ENCODE peak calls at places on chromosomes 7 and 10, in four cellular contexts. Y is pancreas; I is CD8-positive, alpha-beta T cell; H is HFF-Myc. E is an unnamed sample.

GRCh38 chr10:4847580-4848020 is 21.6 kb downstream of the AKR1E2 start:
- DNase-seq in Y (no peak), H (peak; percentile 24), I (no peak), E (peak; percentile 80)

GRCh38 chr10:28839600-28840007 is 162.3 kb downstream of the BAMBI start:
- DNase-seq in Y (peak; percentile 17), H (no peak), I (no peak), E (no peak)

GRCh38 chr7:133365892-133366291 is 113.0 kb downstream of the EXOC4 start:
- DNase-seq in H (no peak), Y (peak; percentile 56), I (no peak), E (peak; percentile 41)

GRCh38 chr10:4337581-4337980 is 488.4 kb upstream of the AKR1E2 start:
- DNase-seq in Y (no peak), I (no peak), H (no peak), E (no peak)

GRCh38 chr7:2688409-2689342 is 674 bp downstream of the AMZ1 start:
- DNase-seq in I (no peak), H (no peak), Y (no peak), E (no peak)

GRCh38 chr7:143216151-143216550 is 5.7 kb upstream of the TAS2R40 start:
- DNase-seq in H (no peak), I (no peak), Y (no peak), E (no peak)

GRCh38 chr7:101402081-101402779 is 39.6 kb downstream of the COL26A1 start:
- DNase-seq in Y (no peak), I (no peak), H (peak; percentile 59), E (no peak)

GRCh38 chr7:101321491-101322401 is at the start of gene IFT22:
- DNase-seq in H (peak; percentile 59), Y (peak; percentile 94), I (peak; percentile 81), E (peak; percentile 95)

GRCh38 chr10:72044417-72045041 is 43.8 kb downstream of the SPOCK2 start:
- DNase-seq in H (no peak), Y (no peak), I (no peak), E (peak; percentile 80)

GRCh38 chr7:117675519-117676137 is 195.8 kb downstream of the CFTR start:
- DNase-seq in I (no peak), H (no peak), Y (no peak), E (no peak)

GRCh38 chr10:68876246-68876918 is 24.7 kb upstream of the DDX50 start:
- DNase-seq in I (no peak), H (no peak), Y (no peak), E (no peak)

GRCh38 chr7:71411475-71411874 is 279.5 kb downstream of the GALNT17 start:
- DNase-seq in I (no peak), H (no peak), Y (no peak), E (no peak)

GRCh38 chr7:119959811-119960210 is 313.2 kb upstream of the KCND2 start:
- DNase-seq in I (no peak), H (no peak), Y (no peak), E (no peak)

GRCh38 chr10:6327906-6328707 is 125.4 kb downstream of the PFKFB3 start:
- DNase-seq in H (no peak), Y (no peak), I (no peak), E (no peak)

GRCh38 chr10:78338717-78339116 is 305.1 kb downstream of the RPS24 start:
- DNase-seq in Y (peak; percentile 3), H (no peak), I (no peak), E (no peak)

GRCh38 chr10:34522542-34522941 is 292.6 kb downstream of the PARD3 start:
- DNase-seq in H (no peak), I (no peak), Y (no peak), E (no peak)

GRCh38 chr10:84854439-84854838 is 526.0 kb downstream of the CCSER2 start:
- DNase-seq in Y (no peak), I (no peak), H (no peak), E (no peak)

GRCh38 chr7:17463511-17464085 is 165.1 kb downstream of the AHR start:
- DNase-seq in I (no peak), H (no peak), Y (no peak), E (no peak)

GRCh38 chr10:30155401-30155800 is 96.0 kb upstream of the JCAD start:
- DNase-seq in H (no peak), I (no peak), Y (no peak), E (no peak)

GRCh38 chr7:56053993-56054392 is 2.4 kb downstream of the CCT6A start:
- DNase-seq in Y (no peak), H (no peak), I (no peak), E (no peak)

GRCh38 chr7:135710417-135711138 is 17.4 kb downstream of the SLC13A4 start:
- DNase-seq in H (no peak), Y (no peak), I (no peak), E (no peak)

GRCh38 chr7:146414872-146415271 is 298.3 kb downstream of the CNTNAP2 start:
- DNase-seq in I (no peak), Y (no peak), H (no peak), E (no peak)

GRCh38 chr7:108611268-108611667 is 41.6 kb downstream of the DNAJB9 start:
- DNase-seq in H (no peak), Y (no peak), I (no peak), E (no peak)

GRCh38 chr10:68628576-68629127 is 68.5 kb downstream of the TET1 start:
- DNase-seq in I (no peak), H (peak; percentile 38), Y (no peak), E (no peak)

GRCh38 chr10:133162910-133163856 is 3.2 kb downstream of the KNDC1 start:
- DNase-seq in H (no peak), I (no peak), Y (no peak), E (peak; percentile 42)

GRCh38 chr10:1115262-1115955 is 59.2 kb downstream of the WDR37 start:
- DNase-seq in I (no peak), H (no peak), Y (no peak), E (no peak)

GRCh38 chr7:122884186-122884585 is 2.1 kb downstream of the CADPS2 start:
- DNase-seq in Y (no peak), I (no peak), H (no peak), E (no peak)

GRCh38 chr10:111551001-111551400 is 474.2 kb downstream of the ADRA2A start:
- DNase-seq in I (no peak), H (no peak), Y (no peak), E (no peak)

GRCh38 chr7:67380858-67381257 is 384.2 kb downstream of the TYW1 start:
- DNase-seq in Y (no peak), H (no peak), I (no peak), E (no peak)

GRCh38 chr10:31036209-31036608 is 4.5 kb upstream of the ZNF438 start:
- DNase-seq in H (peak; percentile 36), Y (no peak), I (no peak), E (no peak)

GRCh38 chr7:38027884-38028455 is 107.5 kb downstream of the EPDR1 start:
- DNase-seq in H (no peak), I (no peak), Y (no peak), E (no peak)

GRCh38 chr7:127635659-127636285 is 16.2 kb upstream of the SND1 start:
- DNase-seq in Y (no peak), I (no peak), H (no peak), E (no peak)

GRCh38 chr10:112715581-112715980 is 234.5 kb upstream of the TCF7L2 start:
- DNase-seq in Y (no peak), I (no peak), H (no peak), E (no peak)

GRCh38 chr7:121395494-121395960 is 581 bp downstream of the FAM3C start:
- DNase-seq in Y (peak; percentile 47), I (peak; percentile 26), H (no peak), E (no peak)

GRCh38 chr10:32963102-32963501 is 5.1 kb upstream of the ITGB1 start:
- DNase-seq in I (no peak), H (no peak), Y (no peak), E (no peak)

GRCh38 chr7:134078991-134079390 is 48.1 kb upstream of the LRGUK start:
- DNase-seq in I (no peak), H (no peak), Y (no peak), E (no peak)

GRCh38 chr10:101607124-101607523 is 19.0 kb downstream of the DPCD start:
- DNase-seq in I (no peak), Y (no peak), H (no peak), E (no peak)

GRCh38 chr7:93148727-93149126 is 542 bp upstream of the SAMD9L start:
- DNase-seq in I (no peak), Y (no peak), H (no peak), E (no peak)
- H3K4me3 ChIP-seq in I (peak overlapping the region; percentile 61), Y (no peak overlapping the region), H (no peak overlapping the region), E (peak overlapping the region; percentile 92)

GRCh38 chr7:151875862-151876111 is 1.1 kb downstream of the PRKAG2 start:
- DNase-seq in H (no peak), Y (no peak), I (no peak), E (no peak)

GRCh38 chr7:151880688-151881087 is 3.8 kb upstream of the PRKAG2 start:
- DNase-seq in I (no peak), Y (no peak), H (no peak), E (no peak)

GRCh38 chr7:151876112-151876898 is 610 bp downstream of the PRKAG2 start:
- DNase-seq in I (peak; percentile 63), H (no peak), Y (peak; percentile 92), E (peak; percentile 81)

GRCh38 chr7:151876899-151877777 is at the start of gene PRKAG2:
- DNase-seq in I (peak; percentile 60), H (no peak), Y (peak; percentile 73), E (peak; percentile 72)

GRCh38 chr7:151877911-151878835 is 1.3 kb upstream of the PRKAG2 start:
- DNase-seq in I (no peak), Y (no peak), H (no peak), E (no peak)
- H3K4me3 ChIP-seq in I (peak overlapping the region; percentile 71), Y (peak overlapping the region; percentile 75), H (no peak overlapping the region), E (peak overlapping the region; percentile 84)

DNA sequence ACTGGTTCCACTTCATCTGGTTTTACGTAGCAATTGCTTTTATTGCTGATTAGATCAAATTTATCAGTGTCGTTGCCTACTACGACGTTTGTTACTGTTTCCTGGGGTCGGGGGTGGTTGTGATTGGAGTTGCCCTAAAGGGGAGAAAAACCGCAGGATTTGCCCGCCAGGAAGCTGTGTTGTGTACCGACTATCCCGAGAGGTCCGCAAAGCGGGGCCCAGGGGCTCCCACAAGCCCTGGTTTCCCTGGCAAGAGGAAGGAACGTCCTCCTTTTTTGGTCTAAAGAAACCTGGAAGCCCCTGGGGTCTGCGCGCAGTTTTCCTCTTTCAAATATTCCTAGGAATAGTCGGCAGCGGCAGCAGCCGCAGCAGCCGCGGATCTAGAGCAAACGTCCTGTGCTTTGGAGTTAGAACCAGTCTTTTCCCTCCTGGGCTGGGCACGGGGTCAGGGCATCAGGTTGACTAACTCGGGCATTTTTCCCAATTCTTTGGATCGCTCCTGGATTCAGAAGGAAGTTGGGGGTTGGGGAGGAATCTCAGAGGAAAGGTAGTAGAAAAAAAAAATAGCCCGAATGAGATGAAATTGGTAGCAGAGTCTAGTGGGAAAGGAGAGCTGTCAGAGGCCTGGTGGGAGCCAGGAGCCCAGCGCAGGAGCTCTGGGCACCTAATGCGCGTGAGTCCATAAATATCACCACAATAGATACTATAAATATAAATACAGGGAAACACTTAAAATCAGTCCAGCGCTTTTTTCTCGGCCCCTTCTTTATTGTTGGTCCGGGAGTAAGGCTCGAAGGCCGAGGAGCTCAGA is 4.6 kb downstream of the VAX1 start:
- DNase-seq in Y (no peak), H (no peak), I (no peak), E (no peak)
- H3K4me3 ChIP-seq in Y (no peak overlapping the region), H (no peak overlapping the region), I (no peak overlapping the region), E (peak overlapping the region; percentile 47)

GRCh38 chr10:53841746-53842145 is 959.3 kb downstream of the PCDH15 start:
- DNase-seq in I (no peak), H (no peak), Y (no peak), E (no peak)

GRCh38 chr10:53843691-53844362 is 957.2 kb downstream of the PCDH15 start:
- DNase-seq in Y (no peak), I (no peak), H (no peak), E (no peak)

GRCh38 chr10:53839437-53840039 is 961.5 kb downstream of the PCDH15 start:
- DNase-seq in Y (no peak), H (no peak), I (no peak), E (no peak)

GRCh38 chr10:53836638-53837037 is 964.4 kb downstream of the PCDH15 start:
- DNase-seq in H (no peak), I (no peak), Y (no peak), E (no peak)

GRCh38 chr10:53840668-53841067 is 960.4 kb downstream of the PCDH15 start:
- DNase-seq in Y (no peak), I (no peak), H (no peak), E (no peak)
- H3K4me3 ChIP-seq in Y (no peak overlapping the region), I (no peak overlapping the region), H (no peak overlapping the region), E (no peak overlapping the region)